ENCODE peak calls at places on chromosomes 11 and 22, in five cellular contexts. I is stomach, B is prostate gland, R is suprapubic skin, L is transverse colon. F is an unnamed sample.
A peak's percentile ranks its signal among the peaks of the same experiment; 100 is the strongest.

GRCh38 chr11:35587972-35588371 is 30.3 kb upstream of the FJX1 start:
- DNase-seq in R (no peak), L (no peak), B (no peak), I (no peak), F (no peak)

GRCh38 chr11:33696931-33697638 is 3.5 kb downstream of the C11orf91 start:
- DNase-seq in I (no peak), B (no peak), L (no peak), R (no peak), F (no peak)

GRCh38 chr22:46707827-46708570 is 30.1 kb downstream of the CERK start:
- DNase-seq in R (no peak), I (peak; percentile 83), B (no peak), L (no peak), F (no peak)

GRCh38 chr22:46139895-46140350 is 10.4 kb upstream of the PPARA start:
- DNase-seq in I (no peak), R (peak; percentile 78), B (no peak), L (no peak), F (no peak)

GRCh38 chr11:28834877-28835276 is 726.7 kb downstream of the METTL15 start:
- DNase-seq in B (no peak), I (no peak), L (no peak), R (no peak), F (no peak)

GRCh38 chr11:134277176-134278001 is 1.2 kb downstream of the GLB1L3 start:
- DNase-seq in L (no peak), I (no peak), R (no peak), B (no peak), F (no peak)

GRCh38 chr22:38953577-38954413 is 3.6 kb upstream of the APOBEC3A start:
- DNase-seq in R (no peak), B (no peak), L (peak; percentile 75), I (no peak), F (peak; percentile 79)

GRCh38 chr22:22895776-22896445 is 8.3 kb downstream of the IGLL5 start:
- DNase-seq in I (no peak), B (no peak), L (no peak), R (peak; percentile 50), F (no peak)

GRCh38 chr11:111283945-111284481 is 14.3 kb upstream of the POU2AF3 start:
- DNase-seq in I (peak; percentile 67), B (no peak), L (peak; percentile 84), R (no peak), F (no peak)

GRCh38 chr11:116579857-116580727 is 192.7 kb downstream of the BUD13 start:
- DNase-seq in L (no peak), R (no peak), B (no peak), I (no peak), F (no peak)

GRCh38 chr11:12216542-12217422 is 106.4 kb downstream of the MICAL2 start:
- DNase-seq in R (no peak), L (no peak), B (peak; percentile 33), I (peak; percentile 56), F (no peak)

GRCh38 chr22:29481265-29482000 is 1.4 kb downstream of the NEFH start:
- DNase-seq in B (no peak), L (no peak), I (no peak), R (no peak), F (peak; percentile 35)

GRCh38 chr11:12677131-12677530 is 2.9 kb downstream of the TEAD1 start:
- DNase-seq in I (no peak), R (no peak), L (peak; percentile 39), B (no peak), F (no peak)

GRCh38 chr22:25172153-25172552 is 27.5 kb upstream of the CRYBB3 start:
- DNase-seq in L (peak; percentile 52), B (peak; percentile 35), I (peak; percentile 50), R (no peak), F (no peak)

GRCh38 chr11:113147249-113147648 is 167.1 kb upstream of the TTC12 start:
- DNase-seq in B (no peak), R (no peak), L (no peak), I (no peak), F (no peak)

GRCh38 chr11:44178381-44178780 is 82.9 kb downstream of the EXT2 start:
- DNase-seq in I (no peak), L (no peak), B (no peak), R (no peak), F (no peak)

GRCh38 chr11:78332872-78333271 is 84.7 kb downstream of the GAB2 start:
- DNase-seq in R (no peak), B (no peak), I (no peak), L (no peak), F (no peak)

GRCh38 chr22:33985506-33985905 is 65.2 kb upstream of the LARGE1 start:
- DNase-seq in I (no peak), L (no peak), B (no peak), R (no peak), F (no peak)
- H3K4me3 ChIP-seq in I (no peak overlapping the region), L (no peak overlapping the region), B (no peak overlapping the region), R (no peak overlapping the region), F (no peak overlapping the region)

DNA sequence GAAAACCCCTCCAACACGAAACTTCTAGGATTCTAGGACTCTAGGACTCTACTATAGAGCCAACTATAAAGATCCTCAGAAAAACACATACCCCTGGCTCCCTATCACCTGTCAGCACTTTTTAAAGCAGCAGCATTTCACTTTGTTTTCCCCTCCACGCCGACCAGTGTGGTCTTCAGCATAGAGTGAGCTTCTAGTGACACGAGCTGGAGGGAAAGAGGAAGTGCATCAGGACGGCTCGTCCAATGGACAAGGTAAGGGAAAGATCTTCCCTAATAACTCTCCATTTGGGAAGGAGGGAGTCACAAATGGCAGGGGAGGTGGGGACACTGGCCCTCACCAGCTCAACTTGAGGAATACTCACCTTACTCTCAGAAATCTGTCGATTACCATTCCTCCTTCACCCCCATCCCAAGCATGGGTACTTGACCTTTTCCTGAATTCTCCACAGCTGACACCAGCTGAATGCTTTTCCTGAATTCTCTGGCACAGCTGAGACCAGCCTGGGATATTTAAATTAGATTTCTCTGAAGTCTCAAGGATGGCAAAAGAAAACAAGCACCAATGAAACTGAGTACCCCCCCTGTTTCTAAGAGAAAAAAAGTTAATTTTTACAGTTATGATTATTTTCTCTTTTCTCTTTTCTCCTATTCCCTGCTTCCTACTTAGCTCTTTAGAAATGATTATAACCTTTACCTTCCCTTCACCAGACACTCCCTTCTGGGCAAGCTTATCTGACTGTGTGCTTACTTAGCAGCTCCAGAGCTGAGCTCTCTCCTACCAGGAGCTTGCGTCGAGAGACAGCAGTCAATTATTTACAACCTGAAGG is 33.3 kb upstream of the NNMT start:
- DNase-seq in I (no peak), B (no peak), L (no peak), R (no peak), F (peak; percentile 44)
- TF ChIP-seq POLR2AphosphoS5 in I (no peak), B (peak; percentile 49), L (no peak), R (no peak), F (no peak)

DNA sequence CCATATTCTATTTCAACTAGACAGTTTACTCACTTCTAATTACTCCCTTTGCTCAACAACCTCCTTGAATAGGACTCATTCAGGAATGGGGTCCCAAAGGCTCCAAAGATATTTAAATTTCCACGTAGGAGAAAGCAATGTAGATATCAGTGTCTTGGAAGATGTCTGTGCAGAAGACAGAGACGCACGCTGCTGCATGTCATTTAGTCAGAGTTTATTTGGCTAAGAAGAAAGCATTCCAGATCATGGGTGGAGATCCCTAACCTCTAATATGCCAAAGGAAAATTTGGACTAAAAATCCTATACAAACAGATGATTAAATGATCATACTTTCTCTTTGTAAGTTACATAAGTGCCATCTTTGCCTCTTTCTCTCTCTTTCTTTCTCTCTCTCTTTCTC is at the start of gene OR10D3:
- DNase-seq in R (no peak), I (no peak), B (no peak), L (no peak), F (no peak)
- H3K4me3 ChIP-seq in R (no peak within 1 kb of the TSS), I (no peak within 1 kb of the TSS), B (no peak within 1 kb of the TSS), L (no peak within 1 kb of the TSS), F (no peak within 1 kb of the TSS)

DNA sequence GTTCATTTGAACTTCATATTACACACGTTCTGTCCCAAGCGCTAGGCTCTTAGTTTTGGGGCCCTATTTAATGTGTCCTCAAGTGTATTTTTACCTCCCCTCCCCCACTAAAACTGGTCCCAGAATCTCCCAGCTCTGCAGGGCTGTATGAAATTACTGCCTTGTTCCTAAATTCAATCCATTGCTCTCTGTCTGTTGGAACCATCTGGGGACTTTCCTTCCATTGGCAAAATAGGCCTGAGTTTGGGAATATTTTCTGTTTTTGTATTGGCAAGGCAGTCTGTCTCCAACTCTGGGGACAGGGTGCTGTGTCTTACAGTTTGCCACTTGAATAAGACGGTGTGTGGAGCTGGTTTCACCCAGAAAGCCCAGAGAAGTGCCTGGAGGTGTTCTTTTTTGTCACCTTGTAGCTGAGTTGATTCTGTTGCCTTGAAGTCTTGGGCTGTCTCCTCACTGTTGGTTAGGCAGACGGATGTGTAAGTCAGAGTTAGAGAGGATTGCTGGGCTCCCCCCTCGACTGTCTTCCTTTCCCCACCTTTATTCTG is 1.3 kb downstream of the PACS1 start:
- DNase-seq in B (no peak), I (no peak), R (no peak), L (no peak), F (no peak)
- TF ChIP-seq POLR2AphosphoS5 in B (no peak), I (no peak), R (no peak), L (no peak), F (no peak)

DNA sequence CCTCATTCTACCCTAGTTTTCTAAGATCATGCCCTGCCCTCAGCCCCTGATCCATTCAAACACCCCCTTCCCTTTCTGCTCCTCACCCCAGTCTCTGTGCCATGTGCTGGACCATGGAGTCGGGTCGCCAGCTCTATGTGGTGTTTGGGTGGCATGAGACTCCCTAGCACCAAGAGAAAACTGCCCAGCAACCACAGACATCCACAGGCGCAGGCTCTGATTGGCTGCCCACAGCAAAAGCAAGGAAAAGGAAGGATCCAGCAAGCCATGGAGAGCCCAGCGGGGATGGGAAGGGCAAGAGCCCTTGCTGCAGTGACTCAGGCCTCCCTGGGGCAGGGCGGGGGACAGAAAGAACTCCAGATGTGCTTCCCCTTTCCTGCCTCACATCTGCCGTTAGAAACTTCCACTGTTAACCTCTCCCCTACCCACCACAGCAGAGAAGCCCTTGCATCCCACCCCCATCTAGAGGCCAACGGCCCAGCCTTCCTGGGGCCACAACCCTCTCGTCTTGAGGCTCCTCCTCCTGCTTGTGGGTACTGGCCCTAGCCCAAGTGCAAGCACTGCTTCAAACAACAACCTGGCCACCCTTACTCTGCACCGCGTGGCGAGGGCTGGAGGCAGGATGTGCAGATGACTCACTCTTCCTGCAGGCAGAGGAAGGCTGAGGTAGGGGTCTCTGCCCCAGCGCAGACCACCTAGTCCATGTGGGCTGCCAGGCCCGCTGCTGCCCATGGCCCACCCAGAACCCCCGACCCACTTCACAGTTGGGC is 9.7 kb upstream of the AHNAK start:
- DNase-seq in I (peak; percentile 89), R (peak; percentile 97), L (peak; percentile 90), B (peak; percentile 87), F (peak; percentile 98)
- H3K4me3 ChIP-seq in I (peak overlapping the region; percentile 8), R (peak overlapping the region; percentile 29), L (peak overlapping the region; percentile 6), B (no peak overlapping the region), F (no peak overlapping the region)

DNA sequence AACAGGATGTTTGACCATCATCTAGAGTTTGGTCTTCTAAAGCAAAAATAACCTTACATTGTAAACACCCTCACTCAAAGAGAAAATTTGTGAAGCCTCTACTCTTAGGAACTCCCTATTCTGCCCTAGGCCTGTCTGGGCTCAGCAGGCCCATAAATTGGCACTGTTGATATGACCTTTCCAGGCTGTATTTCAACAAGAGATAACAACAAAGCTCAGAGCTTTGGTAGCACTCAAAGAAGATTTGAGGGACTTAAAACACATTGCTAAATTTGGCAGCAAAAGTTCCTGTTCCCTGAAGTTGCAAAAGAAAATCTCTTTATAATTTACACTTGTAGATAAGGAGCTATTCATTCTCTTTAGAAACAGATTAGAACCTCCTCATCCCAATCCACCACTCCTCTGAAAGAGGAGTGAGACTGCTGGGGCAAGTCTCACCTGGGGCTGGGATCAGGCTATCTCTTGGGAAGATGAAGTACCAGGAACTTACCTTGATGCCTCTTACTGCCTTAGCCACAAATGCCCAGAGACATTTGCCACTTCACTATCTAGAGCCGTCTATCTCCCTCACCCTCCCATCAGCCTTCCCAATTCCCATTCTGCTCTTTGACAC is 110.4 kb upstream of the AKIP1 start:
- DNase-seq in B (no peak), I (no peak), L (no peak), R (peak; percentile 18), F (no peak)
- TF ChIP-seq POLR2AphosphoS5 in B (no peak), I (no peak), L (no peak), R (no peak), F (no peak)